ENCODE peak calls at places on chromosome 6, in nine cellular contexts. K is HFFc6, O is epithelial cell of esophagus, U is GM20000, S is Calu3, P is IMR-90, D is endothelial cell, Q is cardiac fibroblast, G is stomach. W is an unnamed sample.

GRCh38 chr6:131368077-131368911 is 204.7 kb upstream of the ARG1 start:
- DNase-seq in K (no peak), O (peak; percentile 4), U (peak; percentile 38), S (peak; percentile 43), P (no peak), D (no peak), Q (peak; percentile 6), G (peak; percentile 80), W (no peak)

GRCh38 chr6:46290916-46291633 is 120.3 kb upstream of the ENPP5 start:
- DNase-seq in K (no peak), O (no peak), U (no peak), S (no peak), P (no peak), D (no peak), Q (no peak), G (no peak), W (no peak)

GRCh38 chr6:166439366-166440091 is 56.8 kb upstream of the MPC1 start:
- DNase-seq in K (no peak), O (no peak), U (no peak), S (no peak), P (no peak), D (no peak), Q (no peak), G (no peak), W (no peak)

GRCh38 chr6:291148-291696 is 1.1 kb upstream of the DUSP22 start:
- DNase-seq in K (no peak), O (peak; percentile 86), U (peak; percentile 59), S (no peak), P (no peak), D (no peak), Q (peak; percentile 51), G (no peak), W (peak; percentile 76)

GRCh38 chr6:161271343-161272019 is 2.4 kb downstream of the AGPAT4 start:
- DNase-seq in K (no peak), O (no peak), U (no peak), S (no peak), P (no peak), D (no peak), Q (no peak), G (no peak), W (no peak)

GRCh38 chr6:134550604-134551003 is 232.7 kb upstream of the SGK1 start:
- DNase-seq in K (peak; percentile 38), O (no peak), U (no peak), S (no peak), P (peak; percentile 73), D (no peak), Q (peak; percentile 78), G (no peak), W (no peak)

GRCh38 chr6:46993846-46994245 is 48.3 kb downstream of the ADGRF1 start:
- DNase-seq in K (peak; percentile 91), O (peak; percentile 93), U (no peak), S (peak; percentile 37), P (peak; percentile 54), D (no peak), Q (peak; percentile 96), G (no peak), W (no peak)

GRCh38 chr6:131685266-131685780 is 15.9 kb downstream of the OR2A4 start:
- DNase-seq in K (no peak), O (no peak), U (peak; percentile 21), S (no peak), P (no peak), D (no peak), Q (no peak), G (no peak), W (no peak)

GRCh38 chr6:25342784-25343183 is 63.6 kb downstream of the CARMIL1 start:
- DNase-seq in K (peak; percentile 19), O (no peak), U (no peak), S (no peak), P (peak; percentile 24), D (no peak), Q (peak; percentile 66), G (no peak), W (no peak)

GRCh38 chr6:12440981-12441380 is 150.8 kb downstream of the EDN1 start:
- DNase-seq in K (no peak), O (peak; percentile 37), U (no peak), S (no peak), P (peak; percentile 9), D (no peak), Q (peak; percentile 34), G (no peak), W (no peak)

GRCh38 chr6:100719883-100720682 is 161.0 kb downstream of the ASCC3 start:
- DNase-seq in K (peak; percentile 37), O (peak; percentile 42), U (no peak), S (no peak), P (peak; percentile 41), D (no peak), Q (peak; percentile 69), G (no peak), W (no peak)

GRCh38 chr6:26474439-26474881 is 16.7 kb downstream of the BTN2A1 start:
- DNase-seq in K (no peak), O (no peak), U (no peak), S (no peak), P (no peak), D (no peak), Q (no peak), G (no peak), W (no peak)
- TF ChIP-seq CTCF in K (no peak), O (no peak), U (no peak), S (no peak), P (no peak), D (no peak), Q (no peak), G (no peak), W (no peak)

DNA sequence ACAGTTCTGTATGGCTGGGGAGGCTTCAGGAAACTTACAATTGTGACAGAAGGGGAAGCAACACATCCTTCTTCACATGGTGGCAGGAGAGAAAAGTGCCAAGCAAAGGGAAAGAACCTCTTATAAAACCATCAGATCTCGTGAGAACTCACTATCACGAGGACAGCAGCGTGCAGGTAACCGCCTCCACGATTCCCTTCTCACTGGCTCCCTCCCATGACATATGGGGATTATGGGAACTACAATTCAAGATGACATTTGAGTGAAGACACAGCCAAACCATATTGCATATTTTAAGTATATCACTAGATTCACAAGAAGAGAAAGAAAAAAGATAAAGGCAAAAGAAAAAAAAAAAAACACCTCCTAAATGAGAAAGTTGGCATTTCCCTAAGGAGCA is 431.9 kb upstream of the RGS17 start:
- DNase-seq in K (no peak), O (no peak), U (no peak), S (no peak), P (no peak), D (no peak), Q (no peak), G (no peak), W (no peak)
- TF ChIP-seq CTCF in K (no peak), O (peak; percentile 10), U (no peak), S (no peak), P (no peak), D (peak; percentile 31), Q (no peak), G (no peak), W (no peak)

GRCh38 chr6:66361886-66362285 is 654.9 kb upstream of the EYS start:
- DNase-seq in K (no peak), O (no peak), U (no peak), S (no peak), P (no peak), D (no peak), Q (no peak), G (no peak), W (no peak)
- TF ChIP-seq CTCF in K (no peak), O (no peak), U (no peak), S (no peak), P (no peak), D (no peak), Q (no peak), G (no peak), W (no peak)

GRCh38 chr6:127300411-127300810 is 33.7 kb downstream of the RNF146 start:
- DNase-seq in K (peak; percentile 92), O (peak; percentile 53), U (no peak), S (no peak), P (peak; percentile 92), D (no peak), Q (peak; percentile 91), G (no peak), W (no peak)
- TF ChIP-seq CTCF in K (no peak), O (no peak), U (no peak), S (no peak), P (no peak), D (no peak), Q (no peak), G (no peak), W (no peak)

GRCh38 chr6:152701081-152701862 is 3.6 kb downstream of the MYCT1 start:
- DNase-seq in K (no peak), O (no peak), U (no peak), S (no peak), P (peak; percentile 62), D (no peak), Q (peak; percentile 66), G (no peak), W (no peak)
- TF ChIP-seq CTCF in K (no peak), O (no peak), U (no peak), S (no peak), P (peak; percentile 33), D (no peak), Q (no peak), G (no peak), W (no peak)

DNA sequence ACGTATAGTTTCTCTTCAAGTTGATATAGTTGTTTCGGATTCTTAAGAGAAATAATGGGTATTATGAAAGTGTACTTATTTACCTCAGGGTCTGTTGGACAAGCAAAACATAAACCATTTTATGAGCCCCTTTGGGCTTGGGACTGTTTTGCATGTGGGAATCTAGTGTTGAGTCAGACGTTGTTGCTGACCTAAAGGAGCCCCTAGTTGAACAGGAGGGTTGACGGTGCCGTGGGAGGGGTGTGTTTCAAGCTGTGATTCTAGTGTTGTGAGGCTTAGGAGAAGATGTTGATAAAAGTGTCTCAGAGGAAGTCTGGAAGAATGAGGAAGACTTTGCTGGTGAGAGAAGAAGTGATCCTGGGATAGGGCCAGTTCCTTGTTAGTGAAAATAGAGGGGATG is 140.0 kb downstream of the ARID1B start:
- DNase-seq in K (no peak), O (no peak), U (peak; percentile 41), S (no peak), P (no peak), D (no peak), Q (peak; percentile 19), G (no peak), W (no peak)
- TF ChIP-seq CTCF in K (no peak), O (no peak), U (no peak), S (no peak), P (no peak), D (no peak), Q (no peak), G (no peak), W (no peak)

GRCh38 chr6:90179190-90180169 is 117.2 kb downstream of the BACH2 start:
- DNase-seq in K (no peak), O (no peak), U (no peak), S (no peak), P (no peak), D (no peak), Q (peak; percentile 26), G (no peak), W (no peak)
- TF ChIP-seq CTCF in K (peak; percentile 82), O (peak; percentile 39), U (no peak), S (peak; percentile 45), P (peak; percentile 43), D (peak; percentile 84), Q (peak; percentile 40), G (peak; percentile 17), W (peak; percentile 43)

W was measured in osteocyte.